ENCODE peak calls at places on chromosomes 6 and 20, in nine cellular contexts. L is HL-60, E is lower lobe of right lung, O is left ventricle myocardium inferior, R is BE2C, V is astrocyte of the spinal cord, M is body of pancreas, C is MM.1S, A is AG04450. U is an unnamed sample.

GRCh38 chr6:13156381-13156780 is 172.0 kb downstream of the TBC1D7 start:
- DNase-seq in L (no peak), E (no peak), O (no peak), R (no peak), V (peak; percentile 32), M (no peak), C (no peak), A (no peak), U (no peak)

GRCh38 chr20:37880726-37881591 is 22.0 kb upstream of the VSTM2L start:
- DNase-seq in L (no peak), E (no peak), O (peak; percentile 87), R (peak; percentile 100), V (no peak), M (peak; percentile 52), C (no peak), A (no peak), U (no peak)

GRCh38 chr6:30380464-30380863 is 35.5 kb downstream of the RPP21 start:
- DNase-seq in L (no peak), E (no peak), O (no peak), R (no peak), V (no peak), M (no peak), C (no peak), A (no peak), U (no peak)

GRCh38 chr20:62161347-62161746 is 17.8 kb downstream of the SS18L1 start:
- DNase-seq in L (no peak), E (no peak), O (no peak), R (peak; percentile 68), V (peak; percentile 54), M (no peak), C (no peak), A (no peak), U (no peak)

GRCh38 chr6:53494076-53494475 is 50.8 kb downstream of the GCLC start:
- DNase-seq in L (no peak), E (no peak), O (no peak), R (no peak), V (no peak), M (no peak), C (no peak), A (no peak), U (no peak)

GRCh38 chr20:2173186-2173585 is 71.6 kb downstream of the STK35 start:
- DNase-seq in L (no peak), E (no peak), O (no peak), R (no peak), V (no peak), M (no peak), C (no peak), A (no peak), U (no peak)

GRCh38 chr20:24762791-24763350 is 186.2 kb upstream of the CST7 start:
- DNase-seq in L (no peak), E (no peak), O (no peak), R (no peak), V (no peak), M (no peak), C (no peak), A (no peak), U (no peak)

GRCh38 chr6:4460595-4461475 is 315.4 kb upstream of the CDYL start:
- DNase-seq in L (no peak), E (no peak), O (peak; percentile 77), R (no peak), V (peak; percentile 47), M (peak; percentile 38), C (no peak), A (peak; percentile 23), U (no peak)

GRCh38 chr6:12116264-12116800 is 104.2 kb downstream of the HIVEP1 start:
- DNase-seq in L (no peak), E (no peak), O (no peak), R (no peak), V (no peak), M (no peak), C (no peak), A (no peak), U (no peak)

GRCh38 chr6:79841577-79842381 is 105.6 kb downstream of the ELOVL4 start:
- DNase-seq in L (peak; percentile 22), E (no peak), O (no peak), R (peak; percentile 13), V (no peak), M (no peak), C (peak; percentile 23), A (no peak), U (no peak)

GRCh38 chr20:10064611-10065010 is 29.8 kb downstream of the ANKEF1 start:
- DNase-seq in L (no peak), E (no peak), O (no peak), R (no peak), V (peak; percentile 4), M (no peak), C (no peak), A (no peak), U (no peak)

GRCh38 chr20:22833851-22834250 is 201.3 kb upstream of the SSTR4 start:
- DNase-seq in L (no peak), E (no peak), O (no peak), R (no peak), V (no peak), M (no peak), C (no peak), A (no peak), U (no peak)

GRCh38 chr6:31882344-31882743 is 3.5 kb upstream of the SLC44A4 start:
- DNase-seq in L (no peak), E (no peak), O (no peak), R (peak; percentile 78), V (no peak), M (no peak), C (no peak), A (peak; percentile 21), U (no peak)

GRCh38 chr20:52019313-52019712 is 172.3 kb downstream of the ZFP64 start:
- DNase-seq in L (no peak), E (no peak), O (no peak), R (no peak), V (no peak), M (no peak), C (no peak), A (no peak), U (no peak)

GRCh38 chr20:10511166-10511506 is 76.0 kb downstream of the SLX4IP start:
- DNase-seq in L (no peak), E (no peak), O (no peak), R (no peak), V (no peak), M (no peak), C (no peak), A (no peak), U (no peak)

GRCh38 chr6:17470953-17471335 is 77.5 kb downstream of the CAP2 start:
- DNase-seq in L (no peak), E (no peak), O (no peak), R (no peak), V (no peak), M (no peak), C (no peak), A (peak; percentile 36), U (no peak)

GRCh38 chr6:4369616-4370015 is 234.2 kb upstream of the ECI2 start:
- DNase-seq in L (no peak), E (no peak), O (no peak), R (no peak), V (peak; percentile 83), M (no peak), C (no peak), A (no peak), U (no peak)

GRCh38 chr6:164106345-164106769 is 691.8 kb downstream of the QKI start:
- DNase-seq in L (no peak), E (no peak), O (peak; percentile 73), R (peak; percentile 60), V (peak; percentile 48), M (no peak), C (no peak), A (no peak), U (no peak)
- TF ChIP-seq CTCF in L (no peak), E (peak; percentile 43), O (peak; percentile 74), R (peak; percentile 71), V (peak; percentile 74), M (peak; percentile 20), C (no peak), A (no peak), U (no peak)

GRCh38 chr6:36560822-36561221 is 13.5 kb upstream of the STK38 start:
- DNase-seq in L (no peak), E (no peak), O (no peak), R (no peak), V (no peak), M (no peak), C (no peak), A (no peak), U (no peak)
- TF ChIP-seq CTCF in L (no peak), E (no peak), O (no peak), R (no peak), V (no peak), M (no peak), C (no peak), A (no peak), U (no peak)

DNA sequence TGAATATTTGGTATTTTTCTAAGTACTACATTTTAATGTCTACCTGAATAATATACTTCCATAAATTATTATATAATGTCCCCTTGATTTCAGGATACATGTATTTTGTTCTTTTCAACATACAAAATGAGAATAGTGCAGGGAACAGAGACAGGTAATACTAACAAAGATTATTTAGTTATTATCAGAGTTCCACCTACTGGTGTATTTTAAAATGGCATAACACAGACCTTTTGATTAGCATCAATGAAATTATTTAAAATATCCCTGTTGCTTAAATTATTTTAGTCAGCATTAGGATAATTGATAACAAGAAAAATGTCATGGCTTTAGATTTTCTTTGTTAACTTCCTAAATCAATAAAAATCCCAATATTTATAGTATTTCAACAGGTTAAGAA is 184.0 kb downstream of the PRDM13 start:
- DNase-seq in L (no peak), E (no peak), O (no peak), R (no peak), V (no peak), M (no peak), C (no peak), A (no peak), U (no peak)
- TF ChIP-seq CTCF in L (no peak), E (no peak), O (peak; percentile 10), R (peak; percentile 9), V (peak; percentile 5), M (peak; percentile 14), C (peak; percentile 15), A (peak; percentile 10), U (no peak)

DNA sequence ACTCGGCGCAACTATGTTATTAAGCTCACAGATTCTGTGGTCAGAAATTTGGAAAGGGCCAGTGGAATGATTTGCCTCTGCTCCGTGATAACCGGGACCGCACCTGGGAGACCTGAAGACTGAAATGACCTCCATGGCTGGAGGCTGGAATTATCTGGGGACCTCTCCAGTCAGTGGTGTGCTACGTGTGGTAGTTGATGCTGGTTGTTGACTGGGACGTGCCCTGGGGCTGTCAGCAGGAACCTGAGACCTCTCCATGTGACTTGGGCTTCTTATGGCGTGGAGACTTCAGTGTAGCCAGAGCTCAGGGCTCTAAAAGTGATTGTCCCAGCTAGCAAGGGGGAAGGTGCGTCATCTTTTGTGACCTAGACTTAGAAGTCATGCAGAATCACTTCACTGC is 50.3 kb downstream of the CHMP4B start:
- DNase-seq in L (no peak), E (no peak), O (no peak), R (no peak), V (no peak), M (no peak), C (no peak), A (no peak), U (no peak)
- TF ChIP-seq CTCF in L (no peak), E (no peak), O (no peak), R (no peak), V (no peak), M (no peak), C (no peak), A (no peak), U (no peak)

U was measured in CD14-positive monocyte.